ENCODE peak calls at places on chromosomes 11 and 22, in five cellular contexts. I, S, Z, U and D are unnamed samples. For H3K36me3, the result is how much of the 10 kb centered on the place peaks cover.

GRCh38 chr11:112247198-112247597 is 13.5 kb downstream of the PLET1 start:
- DNase-seq in I (no peak), S (no peak), Z (no peak), U (no peak), D (no peak)

GRCh38 chr22:38446018-38446601 is 8.9 kb downstream of the KCNJ4 start:
- DNase-seq in I (no peak), S (no peak), Z (no peak), U (peak), D (no peak)

GRCh38 chr11:107669156-107669740 is 42.6 kb downstream of the SLN start:
- DNase-seq in I (no peak), S (no peak), Z (no peak), U (no peak), D (no peak)

GRCh38 chr11:42066113-42066512 is 606.7 kb upstream of the LRRC4C start:
- DNase-seq in I (no peak), S (no peak), Z (no peak), U (peak), D (peak)

GRCh38 chr11:4903484-4903883 is at the start of gene OR51A7:
- DNase-seq in I (no peak), S (no peak), Z (no peak), U (no peak), D (no peak)

GRCh38 chr11:65867284-65868071 is 5.1 kb downstream of the EFEMP2 start:
- DNase-seq in I (no peak), S (peak), Z (no peak), U (no peak), D (no peak)

GRCh38 chr22:49979587-49980264 is 19.2 kb downstream of the PIM3 start:
- DNase-seq in I (peak), S (no peak), Z (peak), U (peak), D (peak)

GRCh38 chr11:45774786-45775185 is 30.2 kb upstream of the SLC35C1 start:
- DNase-seq in I (no peak), S (no peak), Z (no peak), U (no peak), D (no peak)

GRCh38 chr11:12418019-12418611 is 40.7 kb downstream of the PARVA start:
- DNase-seq in I (no peak), S (no peak), Z (no peak), U (no peak), D (no peak)

GRCh38 chr11:87252869-87253268 is 215.1 kb downstream of the TMEM135 start:
- DNase-seq in I (no peak), S (no peak), Z (no peak), U (no peak), D (no peak)

GRCh38 chr11:115191761-115192160 is 312.5 kb downstream of the CADM1 start:
- DNase-seq in I (no peak), S (no peak), Z (no peak), U (no peak), D (no peak)

GRCh38 chr11:44133335-44133946 is 38.0 kb downstream of the EXT2 start:
- DNase-seq in I (no peak), S (no peak), Z (no peak), U (no peak), D (no peak)

GRCh38 chr22:37060801-37061610 is 9.5 kb downstream of the KCTD17 start:
- DNase-seq in I (no peak), S (no peak), Z (no peak), U (peak), D (no peak)

GRCh38 chr22:45112136-45112879 is 51.4 kb upstream of the NUP50 start:
- DNase-seq in I (no peak), S (peak), Z (peak), U (no peak), D (no peak)

GRCh38 chr22:39979458-39979857 is 15.3 kb upstream of the FAM83F start:
- DNase-seq in I (no peak), S (no peak), Z (no peak), U (no peak), D (no peak)

GRCh38 chr11:94183886-94184264 is 55.2 kb downstream of the PANX1 start:
- DNase-seq in I (peak), S (peak), Z (peak), U (peak), D (peak)

GRCh38 chr11:64546176-64546575 is 44.8 kb upstream of the SLC22A12 start:
- DNase-seq in I (no peak), S (no peak), Z (no peak), U (peak), D (no peak)

GRCh38 chr11:29312817-29313216 is 704.0 kb downstream of the KCNA4 start:
- DNase-seq in I (no peak), S (no peak), Z (no peak), U (no peak), D (no peak)

GRCh38 chr11:91244921-91245320 is 979.7 kb upstream of the FAT3 start:
- DNase-seq in I (no peak), S (no peak), Z (no peak), U (no peak), D (no peak)

GRCh38 chr11:112128483-112129121 is 35.3 kb downstream of the IL18 start:
- DNase-seq in I (peak), S (peak), Z (no peak), U (peak), D (peak)

GRCh38 chr22:27435839-27436581 is 365.5 kb downstream of the MN1 start:
- DNase-seq in I (no peak), S (no peak), Z (no peak), U (peak), D (peak)

GRCh38 chr11:67519726-67520125 is 3.5 kb downstream of the CABP2 start:
- DNase-seq in I (no peak), S (no peak), Z (no peak), U (peak), D (no peak)

GRCh38 chr22:25120093-25120561 is 79.5 kb upstream of the CRYBB3 start:
- DNase-seq in I (peak), S (peak), Z (peak), U (peak), D (no peak)

GRCh38 chr22:35257321-35258143 is at the start of gene HMGXB4:
- DNase-seq in I (peak), S (peak), Z (peak), U (peak), D (peak)

GRCh38 chr11:12293486-12293885 is 83.9 kb upstream of the PARVA start:
- DNase-seq in I (no peak), S (no peak), Z (no peak), U (peak), D (no peak)

DNA sequence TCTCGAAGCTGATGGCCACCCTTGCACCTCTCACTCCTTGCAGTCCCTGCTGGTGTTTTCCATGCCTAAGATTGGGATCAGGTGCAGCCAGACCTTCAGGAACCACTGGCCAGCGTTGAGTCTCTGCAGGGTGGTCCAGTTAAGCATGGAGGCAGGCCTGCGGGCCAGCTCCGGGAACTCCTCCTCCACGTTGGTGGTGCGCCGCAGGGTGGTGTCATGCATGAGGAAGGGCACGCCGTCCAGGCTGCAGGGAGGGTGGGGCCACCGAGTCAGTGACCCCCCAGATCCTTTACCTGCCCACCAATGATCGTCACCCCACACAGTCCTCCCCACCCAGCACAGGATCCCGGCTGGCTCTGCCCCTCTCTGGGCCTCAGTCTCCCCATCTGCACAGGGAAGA is 10.0 kb upstream of the KLHL35 start:
- DNase-seq in I (no peak), S (no peak), Z (no peak), U (no peak), D (no peak)
- H3K36me3 ChIP-seq in I (under half), S (under half), Z (under half), U (under half), D (under half)

GRCh38 chr11:20457001-20457768 is 69.7 kb downstream of the PRMT3 start:
- DNase-seq in I (no peak), S (no peak), Z (no peak), U (no peak), D (no peak)

GRCh38 chr11:20452585-20452984 is 65.1 kb downstream of the PRMT3 start:
- DNase-seq in I (no peak), S (no peak), Z (no peak), U (no peak), D (no peak)

GRCh38 chr11:20450829-20451228 is 63.3 kb downstream of the PRMT3 start:
- DNase-seq in I (no peak), S (no peak), Z (no peak), U (no peak), D (no peak)

GRCh38 chr11:20451568-20451967 is 64.1 kb downstream of the PRMT3 start:
- DNase-seq in I (no peak), S (no peak), Z (no peak), U (no peak), D (no peak)

GRCh38 chr11:20453657-20454316 is 66.3 kb downstream of the PRMT3 start:
- DNase-seq in I (no peak), S (no peak), Z (no peak), U (no peak), D (no peak)
- H3K36me3 ChIP-seq in I (under half), S (under half), Z (under half), U (under half), D (under half)

GRCh38 chr11:70910835-70911234 is 341.5 kb downstream of the SHANK2 start:
- DNase-seq in I (no peak), S (no peak), Z (peak), U (no peak), D (no peak)

GRCh38 chr11:70913715-70914231 is 338.6 kb downstream of the SHANK2 start:
- DNase-seq in I (no peak), S (no peak), Z (peak), U (peak), D (peak)

GRCh38 chr11:70912226-70912840 is 340.0 kb downstream of the SHANK2 start:
- DNase-seq in I (no peak), S (no peak), Z (peak), U (peak), D (peak)

GRCh38 chr11:70906101-70906500 is 346.3 kb downstream of the SHANK2 start:
- DNase-seq in I (no peak), S (no peak), Z (peak), U (peak), D (no peak)

GRCh38 chr11:70908223-70908622 is 344.2 kb downstream of the SHANK2 start:
- DNase-seq in I (no peak), S (no peak), Z (peak), U (peak), D (peak)
- H3K36me3 ChIP-seq in I (under half), S (under half), Z (under half), U (under half), D (under half)

GRCh38 chr22:19373450-19373849 is 58.1 kb downstream of the HIRA start:
- DNase-seq in I (no peak), S (no peak), Z (no peak), U (no peak), D (no peak)

GRCh38 chr22:19376247-19376646 is 55.3 kb downstream of the HIRA start:
- DNase-seq in I (no peak), S (no peak), Z (no peak), U (no peak), D (no peak)

GRCh38 chr22:19375435-19375834 is 56.1 kb downstream of the HIRA start:
- DNase-seq in I (no peak), S (no peak), Z (peak), U (no peak), D (no peak)

GRCh38 chr22:19371893-19372292 is 59.6 kb downstream of the HIRA start:
- DNase-seq in I (no peak), S (no peak), Z (no peak), U (no peak), D (no peak)

DNA sequence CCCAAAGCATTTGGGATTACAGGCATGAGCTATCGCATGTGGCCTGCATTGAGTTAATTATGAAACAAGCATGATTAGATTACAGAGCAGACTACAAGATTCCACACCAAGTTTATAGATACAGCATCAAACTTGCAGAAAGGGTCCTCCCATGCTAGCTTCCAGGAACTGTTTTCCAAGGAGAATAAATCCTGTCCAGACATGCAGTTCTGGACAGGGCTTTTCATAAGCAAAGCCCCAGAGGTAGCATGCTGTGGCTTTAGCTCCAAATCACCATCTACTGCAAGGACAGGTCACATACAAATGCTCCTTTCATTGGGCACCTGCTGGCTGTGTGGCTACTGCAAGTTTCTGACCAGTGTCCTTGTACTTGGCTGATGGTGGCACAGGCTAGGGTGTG is 57.1 kb downstream of the HIRA start:
- DNase-seq in I (no peak), S (no peak), Z (no peak), U (no peak), D (no peak)
- H3K36me3 ChIP-seq in I (under half), S (under half), Z (half or more), U (half or more), D (under half)

GRCh38 chr11:61118004-61118403 is 15.7 kb downstream of the CD5 start:
- DNase-seq in I (no peak), S (no peak), Z (peak), U (no peak), D (peak)
- H3K36me3 ChIP-seq in I (under half), S (under half), Z (under half), U (under half), D (under half)